ENCODE peak calls at places on chromosomes 7 and 10, in seven cellular contexts. R is GM12878, V is IMR-90, N is H1, L is endothelial cell of umbilical vein, C is K562, T is HepG2. D is an unnamed sample.

GRCh38 chr10:67471022-67471421 is 225.0 kb downstream of the CTNNA3 start:
- DNase-seq in R (no peak), V (no peak), N (no peak), L (no peak), C (no peak), T (no peak), D (no peak)

GRCh38 chr7:67267914-67268313 is 271.3 kb downstream of the TYW1 start:
- DNase-seq in R (no peak), V (no peak), N (no peak), L (no peak), C (no peak), T (no peak), D (no peak)

GRCh38 chr10:121835376-121835775 is 92.5 kb downstream of the ATE1 start:
- DNase-seq in R (no peak), V (no peak), N (no peak), L (no peak), C (no peak), T (no peak), D (no peak)

GRCh38 chr10:104897679-104898078 is 256.6 kb downstream of the SORCS3 start:
- DNase-seq in R (no peak), V (no peak), N (no peak), L (no peak), C (no peak), T (no peak), D (no peak)

GRCh38 chr10:68053553-68053952 is 21.5 kb downstream of the HERC4 start:
- DNase-seq in R (no peak), V (peak), N (no peak), L (no peak), C (no peak), T (no peak), D (no peak)

GRCh38 chr7:90857595-90857994 is 261.5 kb downstream of the CDK14 start:
- DNase-seq in R (no peak), V (no peak), N (no peak), L (no peak), C (no peak), T (no peak), D (no peak)

GRCh38 chr7:105218215-105218614 is 170.5 kb downstream of the SRPK2 start:
- DNase-seq in R (no peak), V (peak), N (no peak), L (no peak), C (no peak), T (no peak), D (peak)

GRCh38 chr10:78302989-78303854 is 269.6 kb downstream of the RPS24 start:
- DNase-seq in R (peak), V (peak), N (peak), L (peak), C (peak), T (peak), D (peak)

GRCh38 chr10:79245539-79246208 is 101.6 kb upstream of the PPIF start:
- DNase-seq in R (no peak), V (no peak), N (no peak), L (peak), C (no peak), T (no peak), D (no peak)

GRCh38 chr7:112533591-112533990 is 52.8 kb downstream of the LSMEM1 start:
- DNase-seq in R (no peak), V (no peak), N (no peak), L (no peak), C (no peak), T (no peak), D (no peak)

GRCh38 chr10:79028056-79028430 is 40.7 kb upstream of the ZMIZ1 start:
- DNase-seq in R (no peak), V (no peak), N (no peak), L (no peak), C (no peak), T (no peak), D (no peak)

GRCh38 chr7:155878250-155878649 is 66.0 kb upstream of the SHH start:
- DNase-seq in R (no peak), V (no peak), N (peak), L (no peak), C (no peak), T (no peak), D (no peak)

GRCh38 chr10:43262043-43262901 is 4.6 kb downstream of the RASGEF1A start:
- DNase-seq in R (no peak), V (no peak), N (peak), L (no peak), C (no peak), T (no peak), D (no peak)

GRCh38 chr7:22672892-22673637 is 53.9 kb upstream of the IL6 start:
- DNase-seq in R (peak), V (peak), N (no peak), L (no peak), C (no peak), T (peak), D (no peak)

GRCh38 chr10:11165591-11166543 is 148.2 kb downstream of the CELF2 start:
- DNase-seq in R (no peak), V (no peak), N (no peak), L (peak), C (peak), T (no peak), D (no peak)

GRCh38 chr7:94687810-94688209 is 31.9 kb upstream of the SGCE start:
- DNase-seq in R (no peak), V (peak), N (no peak), L (no peak), C (no peak), T (no peak), D (no peak)

GRCh38 chr7:12951397-12951801 is 264.0 kb downstream of the ARL4A start:
- DNase-seq in R (no peak), V (peak), N (no peak), L (peak), C (peak), T (no peak), D (peak)

GRCh38 chr7:29116801-29117200 is 29.5 kb downstream of the CPVL start:
- DNase-seq in R (no peak), V (no peak), N (no peak), L (peak), C (no peak), T (no peak), D (no peak)

GRCh38 chr7:71144963-71145362 is 13.0 kb downstream of the GALNT17 start:
- DNase-seq in R (no peak), V (no peak), N (no peak), L (no peak), C (no peak), T (no peak), D (no peak)
- H2AFZ ChIP-seq in R (no peak), V (no peak), N (no peak), L (no peak), C (no peak), T (no peak), D (no peak)

GRCh38 chr7:51138121-51139085 is 178.2 kb downstream of the COBL start:
- DNase-seq in R (no peak), V (no peak), N (peak), L (no peak), C (no peak), T (no peak), D (no peak)
- TF ChIP-seq POLR2A in R (no peak), V (no peak), N (no peak), L (no peak), C (no peak), T (no peak), D (no peak)

GRCh38 chr7:114923403-114923713 is 1.5 kb downstream of the MDFIC start:
- DNase-seq in R (no peak), V (no peak), N (no peak), L (no peak), C (no peak), T (no peak), D (no peak)
- H2AFZ ChIP-seq in R (peak), V (peak), N (peak), L (peak), C (no peak), T (no peak), D (peak)

GRCh38 chr7:44313621-44314031 is 11.8 kb downstream of the CAMK2B start:
- DNase-seq in R (no peak), V (no peak), N (no peak), L (no peak), C (no peak), T (no peak), D (no peak)
- TF ChIP-seq POLR2A in R (no peak), V (no peak), N (no peak), L (no peak), C (no peak), T (no peak), D (no peak)

GRCh38 chr10:98642281-98642680 is 195.5 kb upstream of the HPS1 start:
- DNase-seq in R (no peak), V (no peak), N (no peak), L (no peak), C (no peak), T (no peak), D (no peak)
- H2AFZ ChIP-seq in R (no peak), V (no peak), N (no peak), L (no peak), C (no peak), T (no peak), D (no peak)

GRCh38 chr7:130918129-130919052 is 184.4 kb upstream of the KLF14 start:
- DNase-seq in R (no peak), V (peak), N (no peak), L (no peak), C (no peak), T (no peak), D (no peak)
- TF ChIP-seq POLR2A in R (no peak), V (peak), N (no peak), L (no peak), C (no peak), T (no peak), D (no peak)

GRCh38 chr10:124864421-124865193 is 63.0 kb downstream of the ABRAXAS2 start:
- DNase-seq in R (no peak), V (no peak), N (no peak), L (no peak), C (peak), T (peak), D (peak)
- H2AFZ ChIP-seq in R (no peak), V (peak), N (no peak), L (no peak), C (no peak), T (no peak), D (peak)

GRCh38 chr10:84329094-84329611 is 764 bp downstream of the CCSER2 start:
- DNase-seq in R (no peak), V (peak), N (no peak), L (peak), C (peak), T (peak), D (no peak)

GRCh38 chr10:84331091-84331490 is 2.7 kb downstream of the CCSER2 start:
- DNase-seq in R (no peak), V (no peak), N (no peak), L (no peak), C (no peak), T (no peak), D (no peak)

GRCh38 chr10:84329986-84330651 is 1.7 kb downstream of the CCSER2 start:
- DNase-seq in R (peak), V (no peak), N (no peak), L (no peak), C (no peak), T (no peak), D (no peak)

GRCh38 chr10:84333864-84334451 is 5.6 kb downstream of the CCSER2 start:
- DNase-seq in R (no peak), V (peak), N (no peak), L (no peak), C (peak), T (no peak), D (no peak)

DNA sequence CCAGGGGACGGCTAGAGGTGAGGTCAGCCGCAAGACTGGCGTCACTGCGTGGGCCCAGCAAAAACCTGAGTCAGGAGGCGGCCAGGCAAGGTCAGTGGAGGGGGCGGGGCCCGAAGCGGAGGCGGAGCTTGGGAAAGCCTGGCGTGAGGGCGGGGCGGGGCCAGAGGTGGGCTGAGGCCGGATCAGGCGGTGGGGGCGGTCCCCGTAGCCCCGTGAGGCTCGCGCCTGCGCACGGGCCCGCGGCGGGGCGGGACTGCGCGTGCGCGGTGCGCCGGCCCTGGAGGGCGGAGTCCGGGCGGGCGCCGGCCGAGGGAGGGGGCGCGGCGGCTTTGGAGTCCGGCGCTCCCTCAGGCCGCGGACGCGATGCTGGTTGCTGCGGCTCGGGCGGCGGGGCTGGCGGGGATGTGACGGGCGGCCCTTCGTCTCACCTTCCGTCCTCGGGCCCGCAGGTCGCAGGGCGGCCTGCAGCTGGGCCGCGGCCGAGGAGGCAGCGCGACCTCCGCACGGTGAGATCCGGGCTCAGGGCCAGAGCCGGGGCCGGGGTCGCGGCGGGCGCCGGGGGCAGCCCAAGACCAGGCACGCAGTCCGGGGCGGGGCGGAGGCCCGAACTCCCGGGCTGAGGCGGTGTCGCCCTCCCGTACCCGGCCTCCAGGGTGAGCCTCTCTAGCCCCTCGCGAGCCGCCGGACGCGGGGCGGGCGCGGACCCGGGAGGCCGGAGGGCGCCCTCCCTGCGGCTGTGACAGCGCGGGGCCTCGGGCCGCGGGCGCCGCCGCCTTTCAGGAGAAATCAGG is at the start of gene CCSER2:
- DNase-seq in R (no peak), V (peak), N (peak), L (peak), C (peak), T (peak), D (peak)
- TF ChIP-seq POLR2A in R (peak), V (peak), N (peak), L (peak), C (no peak), T (peak), D (peak)

DNA sequence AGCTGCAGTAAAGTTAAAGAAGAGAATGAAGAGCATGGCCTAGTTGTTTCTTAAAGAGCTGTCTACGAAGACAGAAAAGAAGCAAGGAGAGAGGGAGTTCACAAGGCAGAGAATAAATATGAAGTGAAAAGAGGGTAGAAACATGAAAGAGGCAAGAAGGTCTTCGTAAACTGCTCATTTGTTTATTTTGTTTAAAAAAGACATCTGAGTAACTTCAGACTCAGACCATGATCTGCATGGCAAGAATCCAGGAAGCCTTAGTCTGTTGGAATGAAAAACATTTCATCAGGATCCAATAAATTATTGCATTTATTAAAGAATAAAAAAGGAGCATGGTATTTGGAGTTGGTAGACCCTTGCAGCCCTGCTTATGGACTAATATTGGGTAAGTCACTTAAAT is 151.1 kb downstream of the SEM1 start:
- DNase-seq in R (no peak), V (peak), N (no peak), L (no peak), C (no peak), T (no peak), D (no peak)
- H2AFZ ChIP-seq in R (no peak), V (no peak), N (no peak), L (no peak), C (peak), T (no peak), D (no peak)

D was measured in HCT116.